ENCODE peak calls at places on chromosomes 7 and 10, in five cellular contexts. One of them, this sample, is unnamed.

GRCh38 chr10:92094960-92095359 is 171.4 kb downstream of the BTAF1 start:
- DNase-seq in neuronal stem cell: no peak
- DNase-seq in H9: no peak
- DNase-seq in H1: no peak
- DNase-seq in mesenchymal stem cell: no peak
- DNase-seq in this sample: no peak

GRCh38 chr7:36192050-36192824 is 39.2 kb downstream of the EEPD1 start:
- DNase-seq in neuronal stem cell: no peak
- DNase-seq in H9: no peak
- DNase-seq in H1: no peak
- DNase-seq in mesenchymal stem cell: peak; percentile 87
- DNase-seq in this sample: peak; percentile 42

GRCh38 chr10:53123311-53123710 is 350.7 kb upstream of the MBL2 start:
- DNase-seq in neuronal stem cell: no peak
- DNase-seq in H9: no peak
- DNase-seq in H1: no peak
- DNase-seq in mesenchymal stem cell: no peak
- DNase-seq in this sample: no peak

GRCh38 chr10:116891208-116891607 is 41.9 kb downstream of the ENO4 start:
- DNase-seq in neuronal stem cell: no peak
- DNase-seq in H9: no peak
- DNase-seq in H1: no peak
- DNase-seq in mesenchymal stem cell: peak; percentile 29
- DNase-seq in this sample: no peak

GRCh38 chr7:128358233-128358632 is 3.3 kb downstream of the PRRT4 start:
- DNase-seq in neuronal stem cell: no peak
- DNase-seq in H9: no peak
- DNase-seq in H1: no peak
- DNase-seq in mesenchymal stem cell: peak; percentile 20
- DNase-seq in this sample: no peak

GRCh38 chr10:11611248-11612003 is at the start of gene USP6NL:
- DNase-seq in neuronal stem cell: peak; percentile 89
- DNase-seq in H9: peak; percentile 86
- DNase-seq in H1: peak; percentile 31
- DNase-seq in mesenchymal stem cell: peak; percentile 87
- DNase-seq in this sample: peak; percentile 85

GRCh38 chr7:19900118-19900517 is 126.7 kb upstream of the TMEM196 start:
- DNase-seq in neuronal stem cell: no peak
- DNase-seq in H9: no peak
- DNase-seq in H1: no peak
- DNase-seq in mesenchymal stem cell: no peak
- DNase-seq in this sample: no peak

GRCh38 chr10:83680470-83680891 is 458.8 kb upstream of the GHITM start:
- DNase-seq in neuronal stem cell: no peak
- DNase-seq in H9: no peak
- DNase-seq in H1: no peak
- DNase-seq in mesenchymal stem cell: no peak
- DNase-seq in this sample: no peak

GRCh38 chr10:78351283-78351682 is 317.6 kb downstream of the RPS24 start:
- DNase-seq in neuronal stem cell: no peak
- DNase-seq in H9: no peak
- DNase-seq in H1: no peak
- DNase-seq in mesenchymal stem cell: no peak
- DNase-seq in this sample: no peak

GRCh38 chr10:46522295-46523118 is 34.0 kb downstream of the GPRIN2 start:
- DNase-seq in neuronal stem cell: no peak
- DNase-seq in H9: no peak
- DNase-seq in H1: no peak
- DNase-seq in mesenchymal stem cell: no peak
- DNase-seq in this sample: no peak

GRCh38 chr10:34549001-34549400 is 266.1 kb downstream of the PARD3 start:
- DNase-seq in neuronal stem cell: no peak
- DNase-seq in H9: no peak
- DNase-seq in H1: no peak
- DNase-seq in mesenchymal stem cell: no peak
- DNase-seq in this sample: no peak

GRCh38 chr10:99888623-99889022 is 106.2 kb downstream of the ABCC2 start:
- DNase-seq in neuronal stem cell: no peak
- DNase-seq in H9: no peak
- DNase-seq in H1: no peak
- DNase-seq in mesenchymal stem cell: no peak
- DNase-seq in this sample: no peak

GRCh38 chr7:51234139-51234538 is 82.5 kb downstream of the COBL start:
- DNase-seq in neuronal stem cell: no peak
- DNase-seq in H9: peak; percentile 26
- DNase-seq in H1: no peak
- DNase-seq in mesenchymal stem cell: no peak
- DNase-seq in this sample: no peak

GRCh38 chr10:131448883-131449282 is 137.4 kb upstream of the TCERG1L start:
- DNase-seq in neuronal stem cell: no peak
- DNase-seq in H9: no peak
- DNase-seq in H1: no peak
- DNase-seq in mesenchymal stem cell: no peak
- DNase-seq in this sample: no peak

GRCh38 chr7:129375221-129375938 is 58.9 kb upstream of the STRIP2 start:
- DNase-seq in neuronal stem cell: no peak
- DNase-seq in H9: peak; percentile 33
- DNase-seq in H1: no peak
- DNase-seq in mesenchymal stem cell: no peak
- DNase-seq in this sample: no peak

GRCh38 chr7:100483728-100484635 is at the start of gene NYAP1:
- DNase-seq in neuronal stem cell: peak; percentile 57
- DNase-seq in H9: peak; percentile 79
- DNase-seq in H1: no peak
- DNase-seq in mesenchymal stem cell: peak; percentile 60
- DNase-seq in this sample: peak; percentile 19

GRCh38 chr10:43230101-43230908 is 36.6 kb downstream of the RASGEF1A start:
- DNase-seq in neuronal stem cell: no peak
- DNase-seq in H9: peak; percentile 33
- DNase-seq in H1: no peak
- DNase-seq in mesenchymal stem cell: no peak
- DNase-seq in this sample: no peak

GRCh38 chr10:125013529-125013872 is 71.6 kb downstream of the ZRANB1 start:
- DNase-seq in neuronal stem cell: no peak
- DNase-seq in H9: no peak
- DNase-seq in H1: no peak
- DNase-seq in mesenchymal stem cell: no peak
- DNase-seq in this sample: no peak

GRCh38 chr10:88980247-88980646 is 10.4 kb upstream of the FAS start:
- DNase-seq in neuronal stem cell: no peak
- DNase-seq in H9: no peak
- DNase-seq in H1: no peak
- DNase-seq in mesenchymal stem cell: no peak
- DNase-seq in this sample: peak; percentile 13

GRCh38 chr10:13690281-13690825 is 103.6 kb downstream of the PRPF18 start:
- DNase-seq in neuronal stem cell: no peak
- DNase-seq in H9: no peak
- DNase-seq in H1: no peak
- DNase-seq in mesenchymal stem cell: no peak
- DNase-seq in this sample: no peak

GRCh38 chr10:97188234-97188847 is 2.6 kb upstream of the SLIT1 start:
- DNase-seq in neuronal stem cell: no peak
- DNase-seq in H9: no peak
- DNase-seq in H1: no peak
- DNase-seq in mesenchymal stem cell: no peak
- DNase-seq in this sample: no peak

GRCh38 chr7:2715341-2716231 is 27.6 kb downstream of the AMZ1 start:
- DNase-seq in neuronal stem cell: no peak
- DNase-seq in H9: no peak
- DNase-seq in H1: no peak
- DNase-seq in mesenchymal stem cell: peak; percentile 83
- DNase-seq in this sample: no peak

GRCh38 chr7:117808273-117808868 is 64.9 kb downstream of the CTTNBP2 start:
- DNase-seq in neuronal stem cell: peak; percentile 17
- DNase-seq in H9: no peak
- DNase-seq in H1: no peak
- DNase-seq in mesenchymal stem cell: no peak
- DNase-seq in this sample: no peak

DNA sequence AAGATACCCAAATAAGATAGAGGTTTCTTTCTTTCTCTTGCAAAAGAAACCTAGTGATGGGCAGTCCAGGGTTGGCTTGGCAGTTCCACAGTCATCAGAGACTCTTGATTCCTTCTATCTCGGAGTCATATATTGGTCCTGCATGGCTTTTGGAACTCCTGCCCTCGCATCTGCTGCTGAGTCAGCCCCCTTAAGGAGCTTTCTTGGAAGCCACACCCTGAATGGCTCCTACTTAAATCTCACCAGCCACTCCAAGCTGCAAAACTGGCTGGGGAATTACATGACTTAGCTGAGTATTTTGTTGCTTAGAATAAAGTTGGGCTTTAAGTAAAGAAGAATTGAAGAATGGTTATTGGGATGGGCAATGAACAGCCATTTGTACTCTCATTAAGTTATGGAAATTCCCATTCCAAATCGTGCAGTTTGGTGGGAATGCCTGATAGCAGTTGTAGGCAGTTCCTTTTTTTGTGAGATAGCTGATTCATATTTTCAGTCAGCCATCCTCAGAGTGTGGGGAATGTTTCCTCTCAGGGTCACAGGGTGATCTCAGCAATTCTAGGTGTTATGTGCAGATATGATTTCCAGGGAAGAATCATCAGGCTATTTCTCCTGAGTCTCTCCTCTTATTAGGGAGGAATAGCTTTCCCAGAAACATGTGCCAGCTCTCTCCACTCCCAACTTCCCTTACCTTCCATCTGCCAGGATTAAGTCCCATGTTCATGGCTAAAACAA is 209.9 kb downstream of the BBS9 start:
- DNase-seq in neuronal stem cell: no peak
- DNase-seq in H9: no peak
- DNase-seq in H1: no peak
- DNase-seq in mesenchymal stem cell: no peak
- DNase-seq in this sample: no peak
- H2BK12ac ChIP-seq in neuronal stem cell: no peak overlapping the region
- H2BK12ac ChIP-seq in H9: no peak overlapping the region
- H2BK12ac ChIP-seq in H1: no peak overlapping the region
- H2BK12ac ChIP-seq in mesenchymal stem cell: no peak overlapping the region
- H2BK12ac ChIP-seq in this sample: no peak overlapping the region

GRCh38 chr7:22983257-22983855 is 30.6 kb downstream of the HYCC1 start:
- DNase-seq in neuronal stem cell: no peak
- DNase-seq in H9: no peak
- DNase-seq in H1: no peak
- DNase-seq in mesenchymal stem cell: no peak
- DNase-seq in this sample: peak; percentile 64

GRCh38 chr7:22985436-22985835 is 28.5 kb downstream of the HYCC1 start:
- DNase-seq in neuronal stem cell: no peak
- DNase-seq in H9: no peak
- DNase-seq in H1: no peak
- DNase-seq in mesenchymal stem cell: no peak
- DNase-seq in this sample: no peak

GRCh38 chr7:22979861-22980260 is 34.1 kb downstream of the HYCC1 start:
- DNase-seq in neuronal stem cell: no peak
- DNase-seq in H9: no peak
- DNase-seq in H1: no peak
- DNase-seq in mesenchymal stem cell: no peak
- DNase-seq in this sample: peak; percentile 28

GRCh38 chr7:22979251-22979650 is 34.7 kb downstream of the HYCC1 start:
- DNase-seq in neuronal stem cell: no peak
- DNase-seq in H9: no peak
- DNase-seq in H1: no peak
- DNase-seq in mesenchymal stem cell: no peak
- DNase-seq in this sample: peak; percentile 68

DNA sequence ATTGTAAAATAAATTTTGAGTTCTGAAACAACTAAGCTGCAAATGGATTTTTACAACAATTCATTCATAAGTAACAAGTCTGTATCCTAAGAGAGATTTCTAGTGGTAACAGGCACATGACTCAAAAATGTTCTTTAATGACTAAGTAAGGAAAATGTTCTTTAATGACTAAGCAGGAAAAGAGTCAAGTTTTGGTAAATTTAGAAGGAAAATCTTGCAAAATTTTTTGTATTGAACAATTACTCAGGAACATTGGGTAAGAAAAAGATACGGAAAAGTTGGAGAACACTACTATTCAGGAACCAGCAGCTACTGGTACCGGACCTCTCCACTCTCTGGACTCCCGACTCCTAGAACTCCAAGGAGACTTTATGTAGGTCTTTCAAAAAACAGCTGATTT is 33.5 kb downstream of the HYCC1 start:
- DNase-seq in neuronal stem cell: no peak
- DNase-seq in H9: no peak
- DNase-seq in H1: no peak
- DNase-seq in mesenchymal stem cell: peak; percentile 84
- DNase-seq in this sample: peak; percentile 28
- H3K23ac ChIP-seq in neuronal stem cell: no peak overlapping the region
- H3K23ac ChIP-seq in H9: no peak overlapping the region
- H3K23ac ChIP-seq in H1: no peak overlapping the region
- H3K23ac ChIP-seq in mesenchymal stem cell: no peak overlapping the region
- H3K23ac ChIP-seq in this sample: no peak overlapping the region

GRCh38 chr10:1473874-1474273 is 263.5 kb downstream of the ADARB2 start:
- DNase-seq in neuronal stem cell: no peak
- DNase-seq in H9: no peak
- DNase-seq in H1: no peak
- DNase-seq in mesenchymal stem cell: no peak
- DNase-seq in this sample: no peak

GRCh38 chr10:1477578-1477977 is 259.7 kb downstream of the ADARB2 start:
- DNase-seq in neuronal stem cell: no peak
- DNase-seq in H9: no peak
- DNase-seq in H1: no peak
- DNase-seq in mesenchymal stem cell: no peak
- DNase-seq in this sample: no peak

GRCh38 chr10:1474376-1475094 is 262.8 kb downstream of the ADARB2 start:
- DNase-seq in neuronal stem cell: no peak
- DNase-seq in H9: no peak
- DNase-seq in H1: no peak
- DNase-seq in mesenchymal stem cell: no peak
- DNase-seq in this sample: no peak

GRCh38 chr10:1476106-1476803 is 261.1 kb downstream of the ADARB2 start:
- DNase-seq in neuronal stem cell: no peak
- DNase-seq in H9: no peak
- DNase-seq in H1: no peak
- DNase-seq in mesenchymal stem cell: no peak
- DNase-seq in this sample: no peak

GRCh38 chr10:1475095-1475583 is 262.2 kb downstream of the ADARB2 start:
- DNase-seq in neuronal stem cell: no peak
- DNase-seq in H9: no peak
- DNase-seq in H1: no peak
- DNase-seq in mesenchymal stem cell: no peak
- DNase-seq in this sample: no peak
- H2BK12ac ChIP-seq in neuronal stem cell: peak overlapping the region; percentile 54
- H2BK12ac ChIP-seq in H9: no peak overlapping the region
- H2BK12ac ChIP-seq in H1: no peak overlapping the region
- H2BK12ac ChIP-seq in mesenchymal stem cell: no peak overlapping the region
- H2BK12ac ChIP-seq in this sample: no peak overlapping the region

DNA sequence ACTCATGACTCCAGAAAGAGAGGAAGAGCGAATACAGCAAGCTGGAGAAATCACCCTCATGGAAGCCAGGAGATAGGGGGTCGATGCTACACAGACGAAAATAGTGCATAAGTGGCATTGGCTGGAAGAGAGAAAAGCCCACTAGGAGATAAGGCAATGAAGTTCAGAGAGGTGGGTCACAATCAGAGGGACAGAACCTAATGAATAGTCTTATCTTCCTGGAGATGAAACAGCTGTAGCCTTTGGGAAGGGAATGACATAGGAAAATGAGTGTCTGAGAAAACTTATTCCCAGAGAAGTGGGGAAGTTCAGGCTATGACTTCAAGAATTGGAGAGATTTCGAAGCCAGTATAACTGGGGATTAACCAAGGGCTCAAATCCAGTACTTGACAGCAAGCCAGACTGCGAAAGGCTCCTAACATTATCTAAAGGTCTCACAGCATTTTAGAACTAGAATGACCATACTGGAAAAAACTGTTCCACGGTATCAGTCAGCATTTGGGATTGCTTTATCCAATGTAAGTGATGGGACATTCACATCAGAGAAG is 211.1 kb downstream of the ZNF365 start:
- DNase-seq in neuronal stem cell: no peak
- DNase-seq in H9: no peak
- DNase-seq in H1: no peak
- DNase-seq in mesenchymal stem cell: peak; percentile 14
- DNase-seq in this sample: no peak
- H3K23ac ChIP-seq in neuronal stem cell: no peak overlapping the region
- H3K23ac ChIP-seq in H9: no peak overlapping the region
- H3K23ac ChIP-seq in H1: no peak overlapping the region
- H3K23ac ChIP-seq in mesenchymal stem cell: no peak overlapping the region
- H3K23ac ChIP-seq in this sample: no peak overlapping the region

This sample was measured in trophoblast cell.